ENCODE peak calls at places on chromosomes 12 and 14, in five cellular contexts. E, Y, R, W and H are unnamed samples.

GRCh38 chr12:6276936-6277615 is 33.4 kb upstream of the PLEKHG6 start:
- DNase-seq in E (no peak), Y (peak), R (no peak), W (no peak), H (peak)

GRCh38 chr14:74940956-74941565 is 14.3 kb downstream of the PGF start:
- DNase-seq in E (no peak), Y (no peak), R (no peak), W (no peak), H (no peak)

GRCh38 chr12:30989754-30990153 is 63.2 kb downstream of the TSPAN11 start:
- DNase-seq in E (no peak), Y (no peak), R (no peak), W (no peak), H (peak)

GRCh38 chr14:64960762-64961276 is 11.3 kb downstream of the RAB15 start:
- DNase-seq in E (peak), Y (no peak), R (no peak), W (no peak), H (no peak)

GRCh38 chr12:1779783-1780182 is 40.6 kb upstream of the LRTM2 start:
- DNase-seq in E (no peak), Y (no peak), R (no peak), W (no peak), H (peak)

GRCh38 chr12:69366796-69367195 is 7.3 kb downstream of the YEATS4 start:
- DNase-seq in E (no peak), Y (no peak), R (no peak), W (no peak), H (no peak)

GRCh38 chr14:92968291-92969020 is 45.5 kb downstream of the CHGA start:
- DNase-seq in E (no peak), Y (no peak), R (no peak), W (no peak), H (no peak)

GRCh38 chr12:31923063-31923412 is 36.2 kb upstream of the RESF1 start:
- DNase-seq in E (no peak), Y (no peak), R (no peak), W (no peak), H (no peak)

GRCh38 chr12:20629414-20630156 is 65.5 kb upstream of the SLCO1C1 start:
- DNase-seq in E (no peak), Y (no peak), R (no peak), W (no peak), H (peak)

GRCh38 chr12:48828841-48829575 is 10.7 kb downstream of the CACNB3 start:
- DNase-seq in E (no peak), Y (no peak), R (no peak), W (no peak), H (no peak)